ENCODE peak calls at places on chromosomes 7 and 10, in nine cellular contexts. N is lower leg skin, V is pancreas, I is AG04450, S is RWPE1, U is progenitor cell of endocrine pancreas, O is AG09319, D is bronchial epithelial cell, K is tibial nerve. A is an unnamed sample.

GRCh38 chr7:91435386-91436059 is 171.3 kb downstream of the FZD1 start:
- DNase-seq in U (no peak), I (no peak), O (no peak), K (no peak), N (no peak), V (no peak), S (no peak), D (peak; percentile 50), A (no peak)

GRCh38 chr10:75110006-75110632 is 1.3 kb upstream of the SAMD8 start:
- DNase-seq in U (no peak), O (no peak), N (no peak), D (no peak), S (no peak), K (no peak), I (no peak), V (no peak), A (peak; percentile 77)

GRCh38 chr10:63416376-63416775 is 49.4 kb downstream of the JMJD1C start:
- DNase-seq in K (no peak), N (no peak), S (no peak), D (no peak), U (no peak), O (no peak), I (no peak), V (no peak), A (no peak)

GRCh38 chr10:8539056-8539455 is 484.6 kb downstream of the GATA3 start:
- DNase-seq in K (no peak), U (no peak), D (peak; percentile 30), V (no peak), O (no peak), S (peak; percentile 8), I (no peak), N (no peak), A (no peak)

GRCh38 chr7:92953657-92954056 is 117.3 kb upstream of the CDK6 start:
- DNase-seq in U (no peak), I (no peak), O (no peak), S (no peak), K (no peak), V (no peak), D (no peak), N (no peak), A (no peak)

GRCh38 chr7:85103962-85104361 is 82.9 kb downstream of the SEMA3D start:
- DNase-seq in S (peak; percentile 5), K (no peak), O (no peak), I (no peak), V (no peak), D (peak; percentile 67), U (no peak), N (no peak), A (no peak)

GRCh38 chr10:70193391-70193844 is 23.1 kb upstream of the SAR1A start:
- DNase-seq in I (no peak), V (no peak), N (no peak), K (no peak), U (no peak), D (peak; percentile 26), O (no peak), S (no peak), A (no peak)

GRCh38 chr7:114212753-114213439 is 201.7 kb upstream of the FOXP2 start:
- DNase-seq in N (no peak), U (no peak), O (no peak), D (peak; percentile 50), S (no peak), I (no peak), K (no peak), V (no peak), A (no peak)

GRCh38 chr7:32761451-32762320 is 129.9 kb downstream of the KBTBD2 start:
- DNase-seq in V (no peak), O (no peak), I (no peak), U (no peak), K (no peak), N (no peak), D (no peak), S (no peak), A (no peak)

GRCh38 chr7:44057181-44057848 is 8.1 kb downstream of the PGAM2 start:
- DNase-seq in I (no peak), O (no peak), U (no peak), D (no peak), K (no peak), V (no peak), S (no peak), N (no peak), A (no peak)

GRCh38 chr7:108484137-108484536 is 27.9 kb upstream of the NRCAM start:
- DNase-seq in S (no peak), I (no peak), K (no peak), O (no peak), N (no peak), U (no peak), D (no peak), V (no peak), A (no peak)

GRCh38 chr7:97187067-97187466 is 69.6 kb downstream of the SDHAF3 start:
- DNase-seq in K (no peak), S (peak; percentile 33), V (no peak), I (peak; percentile 1), U (no peak), N (no peak), O (peak; percentile 4), D (peak; percentile 43), A (no peak)

GRCh38 chr7:35430547-35431153 is 176.8 kb upstream of the TBX20 start:
- DNase-seq in U (no peak), N (no peak), V (no peak), O (no peak), K (no peak), D (no peak), I (no peak), S (no peak), A (no peak)
- TF ChIP-seq CTCF in U (peak; percentile 34), N (no peak), V (no peak), O (no peak), K (no peak), D (peak; percentile 25), I (peak; percentile 40), S (peak; percentile 21), A (peak; percentile 23)

GRCh38 chr7:37541810-37542443 is 93.3 kb upstream of the ELMO1 start:
- DNase-seq in S (no peak), N (no peak), V (no peak), O (no peak), K (no peak), I (no peak), D (no peak), U (no peak), A (no peak)
- TF ChIP-seq CTCF in S (no peak), N (no peak), V (no peak), O (no peak), K (no peak), I (no peak), D (no peak), U (no peak), A (no peak)

DNA sequence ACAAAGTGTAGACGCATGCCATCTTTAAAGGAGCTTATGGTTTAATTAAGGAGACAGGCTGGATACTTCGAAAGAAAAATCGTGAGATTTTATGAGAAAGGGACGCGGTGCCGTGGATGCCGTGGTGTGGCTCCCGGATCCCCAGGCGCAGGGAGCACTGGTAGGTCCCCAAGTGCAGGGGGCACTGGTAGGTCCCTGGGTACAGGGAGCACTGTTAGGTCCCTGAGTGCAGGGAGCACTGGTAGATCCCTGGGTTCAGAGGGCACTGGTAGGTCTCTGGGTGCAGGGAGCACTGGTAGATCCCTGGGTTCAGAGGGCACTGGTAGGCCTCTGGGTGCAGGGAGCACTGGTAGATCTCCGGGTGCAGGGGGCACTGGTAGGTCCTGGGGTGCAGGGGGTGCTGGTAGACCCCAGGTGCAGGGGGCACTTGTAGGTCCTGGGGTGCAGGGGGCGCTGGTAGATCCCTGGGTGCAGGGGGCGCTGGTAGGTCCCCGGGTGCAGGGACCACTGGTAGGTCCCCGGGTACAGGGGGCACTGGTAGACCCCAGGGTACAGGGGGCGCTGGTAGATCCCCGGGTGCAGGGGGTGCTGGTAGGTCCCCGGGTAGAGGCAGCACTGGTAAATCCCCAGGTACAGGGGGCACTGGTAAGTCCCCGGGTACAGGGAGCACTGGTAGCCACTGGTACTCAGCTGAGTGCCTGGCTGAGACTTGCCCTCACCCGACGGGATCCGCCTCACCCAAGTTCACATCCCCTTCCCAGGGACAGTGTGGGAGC is 14.1 kb downstream of the PRKAG2 start:
- DNase-seq in I (no peak), U (no peak), D (no peak), O (no peak), V (no peak), S (no peak), N (no peak), K (no peak), A (no peak)
- TF ChIP-seq CTCF in I (no peak), U (no peak), D (no peak), O (no peak), V (no peak), S (no peak), N (no peak), K (no peak), A (no peak)

GRCh38 chr7:46932656-46933424 is 649.1 kb downstream of the TNS3 start:
- DNase-seq in V (no peak), N (peak; percentile 86), K (peak; percentile 85), O (peak; percentile 93), U (no peak), S (peak; percentile 68), D (peak; percentile 95), I (peak; percentile 86), A (no peak)
- TF ChIP-seq CTCF in V (no peak), N (no peak), K (no peak), O (peak; percentile 46), U (no peak), S (no peak), D (peak; percentile 18), I (peak; percentile 48), A (peak; percentile 48)

GRCh38 chr10:102632394-102633062 is 11.8 kb upstream of the TRIM8 start:
- DNase-seq in O (no peak), N (no peak), I (no peak), K (no peak), S (no peak), V (no peak), U (no peak), D (no peak), A (no peak)
- TF ChIP-seq CTCF in O (no peak), N (no peak), I (peak; percentile 6), K (no peak), S (no peak), V (no peak), U (no peak), D (no peak), A (no peak)

GRCh38 chr7:79176859-79177477 is 276.5 kb downstream of the MAGI2 start:
- DNase-seq in D (peak; percentile 59), U (no peak), O (peak; percentile 19), V (no peak), K (peak; percentile 18), N (no peak), I (peak; percentile 26), S (peak; percentile 33), A (no peak)
- TF ChIP-seq CTCF in D (peak; percentile 57), U (peak; percentile 76), O (peak; percentile 73), V (peak; percentile 38), K (peak; percentile 44), N (no peak), I (peak; percentile 79), S (peak; percentile 74), A (peak; percentile 72)

DNA sequence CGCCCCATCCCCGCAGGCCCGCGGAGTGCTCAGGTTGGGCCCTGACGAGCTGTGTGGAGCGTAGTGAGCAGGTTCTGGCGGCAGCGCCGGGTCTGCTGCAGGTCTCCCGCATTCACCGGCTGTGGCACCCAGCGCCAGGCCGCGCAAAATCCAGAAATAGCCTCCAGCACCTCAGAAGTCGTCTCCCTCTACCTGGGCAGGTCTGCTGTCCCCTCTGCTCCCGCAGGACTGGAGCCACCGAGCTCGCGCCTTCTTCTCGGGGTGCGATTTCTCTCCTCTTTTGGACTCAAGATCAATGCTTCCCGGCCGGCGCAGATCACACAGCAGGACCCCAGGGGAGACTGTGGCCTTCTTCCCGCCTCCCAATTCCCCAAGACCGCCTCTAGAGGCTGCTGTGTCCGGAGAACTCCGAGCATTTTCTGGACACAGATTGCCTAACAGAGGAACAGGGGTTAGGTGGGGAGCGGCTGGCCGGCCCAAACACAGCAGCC is 8.4 kb downstream of the TLX1 start:
- DNase-seq in D (no peak), U (no peak), I (no peak), S (no peak), V (no peak), O (no peak), K (no peak), N (no peak), A (no peak)
- TF ChIP-seq CTCF in D (peak; percentile 25), U (peak; percentile 49), I (peak; percentile 59), S (no peak), V (no peak), O (peak; percentile 29), K (no peak), N (no peak), A (peak; percentile 40)

A was measured in osteocyte.